ENCODE peak calls at places on chromosome 22, in six cellular contexts. R, X, U, B, Q and Y are unnamed samples.

GRCh38 chr22:28229566-28230483 is 310.8 kb upstream of the PITPNB start:
- DNase-seq in R (peak), X (no peak), U (no peak), B (peak), Q (no peak), Y (peak)

GRCh38 chr22:44526431-44527115 is 28.5 kb upstream of the RTL6 start:
- DNase-seq in R (no peak), X (no peak), U (no peak), B (no peak), Q (no peak), Y (no peak)

GRCh38 chr22:24426859-24427499 is 420 bp upstream of the ADORA2A start:
- DNase-seq in R (no peak), X (no peak), U (no peak), B (no peak), Q (peak), Y (no peak)

GRCh38 chr22:32712644-32713355 is 88.7 kb upstream of the TIMP3 start:
- DNase-seq in R (no peak), X (no peak), U (peak), B (no peak), Q (no peak), Y (peak)

GRCh38 chr22:29041408-29041807 is 20.2 kb downstream of the C22orf31 start:
- DNase-seq in R (peak), X (no peak), U (no peak), B (peak), Q (no peak), Y (peak)

GRCh38 chr22:42930810-42931420 is 73.8 kb upstream of the ARFGAP3 start:
- DNase-seq in R (peak), X (no peak), U (no peak), B (peak), Q (no peak), Y (peak)

GRCh38 chr22:40426671-40427070 is 56.3 kb downstream of the SGSM3 start:
- DNase-seq in R (no peak), X (no peak), U (no peak), B (peak), Q (no peak), Y (no peak)

GRCh38 chr22:37231406-37232139 is 12.5 kb downstream of the RAC2 start:
- DNase-seq in R (no peak), X (no peak), U (no peak), B (no peak), Q (no peak), Y (no peak)

GRCh38 chr22:44870021-44870420 is 117.6 kb downstream of the ARHGAP8 start:
- DNase-seq in R (no peak), X (peak), U (peak), B (peak), Q (peak), Y (no peak)

GRCh38 chr22:45516923-45517675 is 14.4 kb downstream of the FBLN1 start:
- DNase-seq in R (peak), X (peak), U (peak), B (no peak), Q (no peak), Y (peak)

GRCh38 chr22:50733521-50734342 is 4.3 kb upstream of the ACR start:
- DNase-seq in R (no peak), X (no peak), U (no peak), B (peak), Q (no peak), Y (peak)

GRCh38 chr22:49586244-49586748 is 241.4 kb downstream of the BRD1 start:
- DNase-seq in R (no peak), X (no peak), U (no peak), B (no peak), Q (no peak), Y (no peak)

GRCh38 chr22:37292641-37293040 is 10.3 kb downstream of the CYTH4 start:
- DNase-seq in R (no peak), X (no peak), U (no peak), B (no peak), Q (peak), Y (no peak)

GRCh38 chr22:45136594-45136993 is 27.1 kb upstream of the NUP50 start:
- DNase-seq in R (no peak), X (no peak), U (no peak), B (no peak), Q (no peak), Y (no peak)

GRCh38 chr22:32577591-32577990 is 103.0 kb downstream of the FBXO7 start:
- DNase-seq in R (no peak), X (no peak), U (no peak), B (no peak), Q (no peak), Y (no peak)

GRCh38 chr22:30892286-30892685 is 76.3 kb downstream of the MORC2 start:
- DNase-seq in R (no peak), X (no peak), U (no peak), B (no peak), Q (no peak), Y (no peak)

GRCh38 chr22:43634316-43634715 is 177.8 kb downstream of the EFCAB6 start:
- DNase-seq in R (no peak), X (no peak), U (peak), B (no peak), Q (no peak), Y (no peak)

GRCh38 chr22:29124777-29125506 is 52.1 kb downstream of the KREMEN1 start:
- DNase-seq in R (no peak), X (no peak), U (no peak), B (no peak), Q (no peak), Y (no peak)

GRCh38 chr22:44823806-44824205 is 71.4 kb downstream of the ARHGAP8 start:
- DNase-seq in R (no peak), X (no peak), U (no peak), B (no peak), Q (no peak), Y (no peak)

GRCh38 chr22:43114958-43115357 is 4.4 kb downstream of the BIK start:
- DNase-seq in R (no peak), X (no peak), U (no peak), B (no peak), Q (no peak), Y (no peak)

GRCh38 chr22:23514317-23515038 is 65.6 kb downstream of the IGLL1 start:
- DNase-seq in R (no peak), X (peak), U (no peak), B (no peak), Q (no peak), Y (no peak)

GRCh38 chr22:40654522-40655167 is 18.1 kb upstream of the MRTFA start:
- DNase-seq in R (peak), X (peak), U (no peak), B (peak), Q (peak), Y (peak)

GRCh38 chr22:34975721-34976120 is 90.2 kb upstream of the ISX start:
- DNase-seq in R (no peak), X (peak), U (no peak), B (no peak), Q (no peak), Y (no peak)
- TF ChIP-seq CTCF in R (peak), X (peak), U (no peak), B (no peak), Q (no peak), Y (no peak)

DNA sequence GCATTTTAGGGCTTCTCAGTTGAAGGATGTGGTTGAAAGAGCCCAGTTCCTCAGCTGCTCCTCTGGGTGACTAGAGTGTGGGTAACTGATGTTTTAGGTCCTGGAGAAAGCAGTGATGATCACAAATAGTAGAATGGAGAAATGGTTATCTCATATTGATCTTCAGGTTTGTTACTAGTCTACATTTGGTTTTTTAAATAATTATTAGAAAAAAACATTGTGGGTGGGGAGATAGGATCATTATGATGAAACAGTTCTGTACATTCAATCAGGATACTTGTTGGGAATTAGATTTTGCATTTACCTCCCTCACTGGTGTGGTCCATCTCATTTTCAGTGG is 24.9 kb downstream of the SREBF2 start:
- DNase-seq in R (no peak), X (no peak), U (no peak), B (no peak), Q (no peak), Y (no peak)
- TF ChIP-seq CTCF in R (no peak), X (no peak), U (no peak), B (no peak), Q (no peak), Y (peak)

GRCh38 chr22:20794132-20794990 is 20.4 kb downstream of the SERPIND1 start:
- DNase-seq in R (no peak), X (peak), U (no peak), B (no peak), Q (no peak), Y (no peak)
- TF ChIP-seq CTCF in R (no peak), X (peak), U (no peak), B (no peak), Q (no peak), Y (peak)

GRCh38 chr22:38815844-38816243 is 21.9 kb upstream of the DNAL4 start:
- DNase-seq in R (no peak), X (no peak), U (no peak), B (no peak), Q (no peak), Y (no peak)

GRCh38 chr22:38819387-38819940 is 24.4 kb downstream of the NPTXR start:
- DNase-seq in R (no peak), X (no peak), U (no peak), B (no peak), Q (no peak), Y (no peak)

GRCh38 chr22:38820021-38820420 is 23.8 kb downstream of the NPTXR start:
- DNase-seq in R (no peak), X (peak), U (no peak), B (no peak), Q (no peak), Y (no peak)

GRCh38 chr22:38823076-38823475 is 20.8 kb downstream of the NPTXR start:
- DNase-seq in R (no peak), X (no peak), U (no peak), B (no peak), Q (no peak), Y (no peak)

GRCh38 chr22:38817196-38817595 is 23.3 kb upstream of the DNAL4 start:
- DNase-seq in R (no peak), X (no peak), U (no peak), B (no peak), Q (no peak), Y (no peak)
- TF ChIP-seq CTCF in R (no peak), X (no peak), U (no peak), B (no peak), Q (no peak), Y (no peak)